ENCODE peak calls at places on chromosomes 7 and 10, in six cellular contexts. One of them, this sample, is unnamed. For H3K27me3, the result is how much of the 10 kb centered on the place peaks cover.

GRCh38 chr10:71468363-71469094 is 71.8 kb downstream of the CDH23 start:
- DNase-seq in suprapubic skin: no peak
- DNase-seq in CD4-positive, CD25-positive, alpha-beta regulatory T cell: no peak
- DNase-seq in CD4-positive, alpha-beta memory T cell: no peak
- DNase-seq in HCT116: no peak
- DNase-seq in transverse colon: no peak
- DNase-seq in this sample: no peak

GRCh38 chr7:41472427-41473125 is 230.3 kb downstream of the INHBA start:
- DNase-seq in suprapubic skin: no peak
- DNase-seq in CD4-positive, CD25-positive, alpha-beta regulatory T cell: no peak
- DNase-seq in CD4-positive, alpha-beta memory T cell: no peak
- DNase-seq in HCT116: no peak
- DNase-seq in transverse colon: no peak
- DNase-seq in this sample: no peak

GRCh38 chr10:122476034-122476695 is 14.8 kb downstream of the HTRA1 start:
- DNase-seq in suprapubic skin: no peak
- DNase-seq in CD4-positive, CD25-positive, alpha-beta regulatory T cell: no peak
- DNase-seq in CD4-positive, alpha-beta memory T cell: no peak
- DNase-seq in HCT116: no peak
- DNase-seq in transverse colon: no peak
- DNase-seq in this sample: no peak

GRCh38 chr7:33050425-33051318 is 11.9 kb downstream of the NT5C3A start:
- DNase-seq in suprapubic skin: no peak
- DNase-seq in CD4-positive, CD25-positive, alpha-beta regulatory T cell: peak
- DNase-seq in CD4-positive, alpha-beta memory T cell: peak
- DNase-seq in HCT116: peak
- DNase-seq in transverse colon: no peak
- DNase-seq in this sample: no peak

GRCh38 chr10:69802424-69803161 is 887 bp downstream of the COL13A1 start:
- DNase-seq in suprapubic skin: no peak
- DNase-seq in CD4-positive, CD25-positive, alpha-beta regulatory T cell: no peak
- DNase-seq in CD4-positive, alpha-beta memory T cell: no peak
- DNase-seq in HCT116: no peak
- DNase-seq in transverse colon: no peak
- DNase-seq in this sample: peak

GRCh38 chr7:100887186-100887954 is 2.1 kb downstream of the UFSP1 start:
- DNase-seq in suprapubic skin: no peak
- DNase-seq in CD4-positive, CD25-positive, alpha-beta regulatory T cell: peak
- DNase-seq in CD4-positive, alpha-beta memory T cell: peak
- DNase-seq in HCT116: no peak
- DNase-seq in transverse colon: peak
- DNase-seq in this sample: no peak

GRCh38 chr10:116183733-116184447 is 89.1 kb downstream of the GFRA1 start:
- DNase-seq in suprapubic skin: no peak
- DNase-seq in CD4-positive, CD25-positive, alpha-beta regulatory T cell: no peak
- DNase-seq in CD4-positive, alpha-beta memory T cell: no peak
- DNase-seq in HCT116: no peak
- DNase-seq in transverse colon: no peak
- DNase-seq in this sample: no peak

GRCh38 chr7:102432476-102433318 is 678 bp upstream of the ORAI2 start:
- DNase-seq in suprapubic skin: no peak
- DNase-seq in CD4-positive, CD25-positive, alpha-beta regulatory T cell: no peak
- DNase-seq in CD4-positive, alpha-beta memory T cell: peak
- DNase-seq in HCT116: no peak
- DNase-seq in transverse colon: peak
- DNase-seq in this sample: no peak

GRCh38 chr10:102342462-102342861 is 53.0 kb upstream of the NFKB2 start:
- DNase-seq in suprapubic skin: no peak
- DNase-seq in CD4-positive, CD25-positive, alpha-beta regulatory T cell: no peak
- DNase-seq in CD4-positive, alpha-beta memory T cell: no peak
- DNase-seq in HCT116: no peak
- DNase-seq in transverse colon: no peak
- DNase-seq in this sample: no peak

GRCh38 chr10:63283093-63283492 is 150.0 kb downstream of the NRBF2 start:
- DNase-seq in suprapubic skin: no peak
- DNase-seq in CD4-positive, CD25-positive, alpha-beta regulatory T cell: no peak
- DNase-seq in CD4-positive, alpha-beta memory T cell: no peak
- DNase-seq in HCT116: no peak
- DNase-seq in transverse colon: no peak
- DNase-seq in this sample: no peak

GRCh38 chr10:10294801-10295515 is 722.7 kb upstream of the CELF2 start:
- DNase-seq in suprapubic skin: no peak
- DNase-seq in CD4-positive, CD25-positive, alpha-beta regulatory T cell: no peak
- DNase-seq in CD4-positive, alpha-beta memory T cell: no peak
- DNase-seq in HCT116: no peak
- DNase-seq in transverse colon: no peak
- DNase-seq in this sample: no peak
- H3K4me3 ChIP-seq in suprapubic skin: no peak
- H3K4me3 ChIP-seq in CD4-positive, CD25-positive, alpha-beta regulatory T cell: no peak
- H3K4me3 ChIP-seq in CD4-positive, alpha-beta memory T cell: no peak
- H3K4me3 ChIP-seq in HCT116: no peak
- H3K4me3 ChIP-seq in transverse colon: no peak
- H3K4me3 ChIP-seq in this sample: peak

GRCh38 chr10:118408145-118408544 is 66.0 kb upstream of the FAM204A start:
- DNase-seq in suprapubic skin: no peak
- DNase-seq in CD4-positive, CD25-positive, alpha-beta regulatory T cell: no peak
- DNase-seq in CD4-positive, alpha-beta memory T cell: no peak
- DNase-seq in HCT116: no peak
- DNase-seq in transverse colon: no peak
- DNase-seq in this sample: no peak
- H3K27me3 ChIP-seq in suprapubic skin: under half
- H3K27me3 ChIP-seq in CD4-positive, CD25-positive, alpha-beta regulatory T cell: under half
- H3K27me3 ChIP-seq in CD4-positive, alpha-beta memory T cell: under half
- H3K27me3 ChIP-seq in HCT116: under half
- H3K27me3 ChIP-seq in transverse colon: under half
- H3K27me3 ChIP-seq in this sample: half or more

DNA sequence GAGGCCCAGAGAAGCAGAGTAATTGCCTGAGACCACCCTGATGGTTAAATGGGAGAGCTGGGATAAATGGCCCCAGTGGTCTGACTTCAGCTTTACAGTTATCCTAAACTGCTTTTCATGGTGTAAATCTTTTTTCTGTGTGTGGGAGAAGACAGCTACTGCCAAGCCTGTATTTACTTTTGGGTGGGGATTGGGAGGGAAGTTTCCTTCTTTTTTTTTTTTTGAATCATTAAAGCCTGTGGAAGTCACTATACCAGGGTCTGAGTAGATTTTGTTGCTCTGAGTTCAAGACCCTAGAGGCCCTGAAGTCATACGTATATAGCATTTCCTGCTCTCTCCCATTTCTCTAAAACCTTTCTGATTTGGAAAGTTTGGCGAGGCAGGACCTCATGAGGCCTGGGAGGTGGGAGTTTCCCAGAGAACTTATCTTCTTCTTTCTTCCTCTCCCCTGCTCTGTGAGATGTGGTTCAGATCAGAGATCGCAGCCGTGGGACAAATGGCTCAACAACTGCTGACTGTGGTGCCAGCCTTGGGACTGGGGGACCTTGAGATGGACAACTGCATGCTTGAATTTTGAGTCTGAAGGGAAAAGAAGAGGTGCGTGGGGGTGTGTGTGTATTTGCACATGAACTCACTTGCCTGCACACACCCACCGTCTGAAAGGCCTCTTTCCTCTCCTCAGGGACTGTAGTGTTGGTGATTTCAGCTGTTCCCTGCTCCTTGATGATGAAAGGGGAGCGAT is 18.1 kb downstream of the LRMDA start:
- DNase-seq in suprapubic skin: no peak
- DNase-seq in CD4-positive, CD25-positive, alpha-beta regulatory T cell: no peak
- DNase-seq in CD4-positive, alpha-beta memory T cell: no peak
- DNase-seq in HCT116: no peak
- DNase-seq in transverse colon: no peak
- DNase-seq in this sample: no peak
- H3K4me3 ChIP-seq in suprapubic skin: no peak
- H3K4me3 ChIP-seq in CD4-positive, CD25-positive, alpha-beta regulatory T cell: no peak
- H3K4me3 ChIP-seq in CD4-positive, alpha-beta memory T cell: no peak
- H3K4me3 ChIP-seq in HCT116: no peak
- H3K4me3 ChIP-seq in transverse colon: no peak
- H3K4me3 ChIP-seq in this sample: peak

GRCh38 chr7:27160147-27160545 is 3.7 kb upstream of the HOXA7 start:
- DNase-seq in suprapubic skin: peak
- DNase-seq in CD4-positive, CD25-positive, alpha-beta regulatory T cell: peak
- DNase-seq in CD4-positive, alpha-beta memory T cell: no peak
- DNase-seq in HCT116: no peak
- DNase-seq in transverse colon: peak
- DNase-seq in this sample: peak

GRCh38 chr7:27157717-27158431 is 1.4 kb upstream of the HOXA7 start:
- DNase-seq in suprapubic skin: peak
- DNase-seq in CD4-positive, CD25-positive, alpha-beta regulatory T cell: no peak
- DNase-seq in CD4-positive, alpha-beta memory T cell: no peak
- DNase-seq in HCT116: no peak
- DNase-seq in transverse colon: peak
- DNase-seq in this sample: no peak

GRCh38 chr7:27159278-27160146 is 3.0 kb upstream of the HOXA7 start:
- DNase-seq in suprapubic skin: peak
- DNase-seq in CD4-positive, CD25-positive, alpha-beta regulatory T cell: no peak
- DNase-seq in CD4-positive, alpha-beta memory T cell: no peak
- DNase-seq in HCT116: no peak
- DNase-seq in transverse colon: peak
- DNase-seq in this sample: peak

GRCh38 chr7:27156901-27157716 is 634 bp upstream of the HOXA7 start:
- DNase-seq in suprapubic skin: peak
- DNase-seq in CD4-positive, CD25-positive, alpha-beta regulatory T cell: no peak
- DNase-seq in CD4-positive, alpha-beta memory T cell: no peak
- DNase-seq in HCT116: no peak
- DNase-seq in transverse colon: peak
- DNase-seq in this sample: no peak

DNA sequence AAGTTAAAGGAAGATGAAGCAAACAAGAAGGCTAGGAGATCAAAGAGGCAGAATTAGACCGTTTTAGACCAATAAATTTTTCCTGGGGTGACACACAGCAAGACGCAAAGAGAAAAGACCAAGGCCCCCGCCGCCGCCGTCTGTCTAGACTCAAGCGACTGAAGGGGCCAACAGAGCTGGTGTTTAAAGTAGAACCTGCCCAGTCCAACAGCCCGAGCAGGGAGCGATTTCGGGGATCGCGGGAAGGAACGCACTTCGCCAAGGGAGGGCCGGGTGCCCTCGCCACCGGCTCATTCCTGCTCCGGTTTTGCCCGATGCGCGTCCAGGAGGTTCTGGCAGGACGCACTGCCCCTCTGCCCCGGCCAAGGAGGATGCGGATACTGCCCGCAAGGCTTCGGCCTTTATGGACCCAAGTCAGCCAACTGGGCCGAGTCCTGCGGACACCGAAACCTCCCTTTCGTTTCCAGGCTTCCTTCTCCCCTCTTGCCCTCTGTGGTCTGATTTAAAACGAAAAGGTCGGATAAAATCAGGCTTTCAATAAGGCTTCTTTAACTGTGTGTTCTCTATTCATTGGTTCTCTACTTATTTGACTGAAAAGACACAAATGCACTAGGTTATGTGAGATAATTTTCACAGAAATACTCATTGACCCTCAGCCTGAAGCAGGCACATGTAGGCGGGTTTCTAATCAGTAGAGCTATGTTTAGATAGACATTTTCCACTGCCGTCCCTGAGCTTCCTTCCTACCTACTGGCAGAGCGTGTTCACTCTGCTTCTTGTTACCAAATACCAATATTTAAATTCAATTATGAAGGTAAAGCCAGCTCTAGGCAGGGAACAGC is 2.2 kb upstream of the HOXA7 start:
- DNase-seq in suprapubic skin: peak
- DNase-seq in CD4-positive, CD25-positive, alpha-beta regulatory T cell: no peak
- DNase-seq in CD4-positive, alpha-beta memory T cell: no peak
- DNase-seq in HCT116: no peak
- DNase-seq in transverse colon: peak
- DNase-seq in this sample: no peak
- H3K27me3 ChIP-seq in suprapubic skin: under half
- H3K27me3 ChIP-seq in CD4-positive, CD25-positive, alpha-beta regulatory T cell: half or more
- H3K27me3 ChIP-seq in CD4-positive, alpha-beta memory T cell: half or more
- H3K27me3 ChIP-seq in HCT116: under half
- H3K27me3 ChIP-seq in transverse colon: under half
- H3K27me3 ChIP-seq in this sample: half or more

GRCh38 chr7:80644054-80644453 is 5.6 kb downstream of the CD36 start:
- DNase-seq in suprapubic skin: no peak
- DNase-seq in CD4-positive, CD25-positive, alpha-beta regulatory T cell: no peak
- DNase-seq in CD4-positive, alpha-beta memory T cell: no peak
- DNase-seq in HCT116: no peak
- DNase-seq in transverse colon: no peak
- DNase-seq in this sample: no peak

GRCh38 chr7:80643336-80643925 is 5.0 kb downstream of the CD36 start:
- DNase-seq in suprapubic skin: no peak
- DNase-seq in CD4-positive, CD25-positive, alpha-beta regulatory T cell: no peak
- DNase-seq in CD4-positive, alpha-beta memory T cell: no peak
- DNase-seq in HCT116: no peak
- DNase-seq in transverse colon: no peak
- DNase-seq in this sample: no peak

GRCh38 chr7:80641548-80641947 is 3.1 kb downstream of the CD36 start:
- DNase-seq in suprapubic skin: no peak
- DNase-seq in CD4-positive, CD25-positive, alpha-beta regulatory T cell: no peak
- DNase-seq in CD4-positive, alpha-beta memory T cell: no peak
- DNase-seq in HCT116: no peak
- DNase-seq in transverse colon: no peak
- DNase-seq in this sample: no peak

GRCh38 chr7:80640841-80641240 is 2.4 kb downstream of the CD36 start:
- DNase-seq in suprapubic skin: no peak
- DNase-seq in CD4-positive, CD25-positive, alpha-beta regulatory T cell: no peak
- DNase-seq in CD4-positive, alpha-beta memory T cell: no peak
- DNase-seq in HCT116: no peak
- DNase-seq in transverse colon: no peak
- DNase-seq in this sample: no peak

GRCh38 chr7:80642871-80643270 is 4.4 kb downstream of the CD36 start:
- DNase-seq in suprapubic skin: no peak
- DNase-seq in CD4-positive, CD25-positive, alpha-beta regulatory T cell: no peak
- DNase-seq in CD4-positive, alpha-beta memory T cell: no peak
- DNase-seq in HCT116: no peak
- DNase-seq in transverse colon: no peak
- DNase-seq in this sample: no peak
- H3K4me3 ChIP-seq in suprapubic skin: no peak
- H3K4me3 ChIP-seq in CD4-positive, CD25-positive, alpha-beta regulatory T cell: no peak
- H3K4me3 ChIP-seq in CD4-positive, alpha-beta memory T cell: no peak
- H3K4me3 ChIP-seq in HCT116: no peak
- H3K4me3 ChIP-seq in transverse colon: no peak
- H3K4me3 ChIP-seq in this sample: peak

DNA sequence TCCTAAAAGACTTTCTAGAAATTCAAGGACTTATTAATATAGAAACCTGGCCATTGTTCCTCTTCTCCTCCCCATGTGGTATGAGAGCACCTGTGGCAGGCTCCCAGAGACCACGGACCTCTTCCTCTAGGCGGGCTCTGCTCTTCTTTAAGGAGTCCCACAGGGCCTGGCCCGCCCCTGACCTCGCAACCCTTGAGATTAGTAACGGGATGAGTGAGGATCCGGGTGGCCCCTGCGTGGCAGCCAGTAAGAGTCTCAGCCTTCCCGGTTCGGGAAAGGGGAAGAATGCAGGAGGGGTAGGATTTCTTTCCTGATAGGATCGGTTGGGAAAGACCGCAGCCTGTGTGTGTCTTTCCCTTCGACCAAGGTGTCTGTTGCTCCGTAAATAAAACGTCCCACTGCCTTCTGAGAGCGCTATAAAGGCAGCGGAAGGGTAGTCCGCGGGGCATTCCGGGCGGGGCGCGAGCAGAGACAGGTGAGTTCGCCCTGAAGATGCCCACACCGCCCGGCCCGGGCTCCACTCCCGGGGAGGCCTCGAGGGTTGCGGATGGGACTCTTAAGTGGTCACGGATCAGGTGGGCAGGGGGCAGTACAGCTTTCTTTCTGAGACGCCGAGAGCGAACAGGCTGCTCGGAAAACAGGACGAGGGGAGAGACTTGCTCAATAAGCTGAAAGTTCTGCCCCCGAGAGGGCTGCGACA is at the start of gene SLC26A4:
- DNase-seq in suprapubic skin: no peak
- DNase-seq in CD4-positive, CD25-positive, alpha-beta regulatory T cell: peak
- DNase-seq in CD4-positive, alpha-beta memory T cell: no peak
- DNase-seq in HCT116: no peak
- DNase-seq in transverse colon: no peak
- DNase-seq in this sample: no peak
- H3K27me3 ChIP-seq in suprapubic skin: half or more
- H3K27me3 ChIP-seq in CD4-positive, CD25-positive, alpha-beta regulatory T cell: under half
- H3K27me3 ChIP-seq in CD4-positive, alpha-beta memory T cell: under half
- H3K27me3 ChIP-seq in HCT116: under half
- H3K27me3 ChIP-seq in transverse colon: half or more
- H3K27me3 ChIP-seq in this sample: under half

This sample was measured in left ventricle myocardium inferior.